ENCODE peak calls at places on chromosomes 5 and 9, in five cellular contexts. One of them, this sample, is unnamed.

GRCh38 chr9:38707885-38708640 is 11.9 kb downstream of the FAM240B start:
- DNase-seq in IMR-90: no peak
- DNase-seq in CD8-positive, alpha-beta memory T cell: no peak
- DNase-seq in GM12865: peak; percentile 52
- DNase-seq in NCI-H1092 treated with DMSO at 0.1 percent for 48 hours: peak; percentile 43
- DNase-seq in this sample: peak; percentile 15

GRCh38 chr9:91187965-91188344 is 173.8 kb downstream of the AUH start:
- DNase-seq in IMR-90: peak; percentile 82
- DNase-seq in CD8-positive, alpha-beta memory T cell: no peak
- DNase-seq in GM12865: no peak
- DNase-seq in NCI-H1092 treated with DMSO at 0.1 percent for 48 hours: no peak
- DNase-seq in this sample: no peak

GRCh38 chr9:90726215-90726614 is 75.4 kb upstream of the SYK start:
- DNase-seq in IMR-90: no peak
- DNase-seq in CD8-positive, alpha-beta memory T cell: no peak
- DNase-seq in GM12865: peak; percentile 2
- DNase-seq in NCI-H1092 treated with DMSO at 0.1 percent for 48 hours: no peak
- DNase-seq in this sample: no peak

GRCh38 chr5:50968296-50969206 is 302.1 kb downstream of the PARP8 start:
- DNase-seq in IMR-90: no peak
- DNase-seq in CD8-positive, alpha-beta memory T cell: no peak
- DNase-seq in GM12865: no peak
- DNase-seq in NCI-H1092 treated with DMSO at 0.1 percent for 48 hours: peak; percentile 63
- DNase-seq in this sample: no peak

GRCh38 chr5:179325296-179326031 is 19.8 kb downstream of the ADAMTS2 start:
- DNase-seq in IMR-90: no peak
- DNase-seq in CD8-positive, alpha-beta memory T cell: no peak
- DNase-seq in GM12865: no peak
- DNase-seq in NCI-H1092 treated with DMSO at 0.1 percent for 48 hours: no peak
- DNase-seq in this sample: no peak

GRCh38 chr5:137708062-137708461 is 27.8 kb downstream of the KLHL3 start:
- DNase-seq in IMR-90: no peak
- DNase-seq in CD8-positive, alpha-beta memory T cell: no peak
- DNase-seq in GM12865: no peak
- DNase-seq in NCI-H1092 treated with DMSO at 0.1 percent for 48 hours: no peak
- DNase-seq in this sample: no peak

GRCh38 chr5:33997331-33997983 is 10.4 kb downstream of the AMACR start:
- DNase-seq in IMR-90: peak; percentile 88
- DNase-seq in CD8-positive, alpha-beta memory T cell: no peak
- DNase-seq in GM12865: peak; percentile 60
- DNase-seq in NCI-H1092 treated with DMSO at 0.1 percent for 48 hours: peak; percentile 81
- DNase-seq in this sample: peak; percentile 86

GRCh38 chr5:66864240-66864884 is 268.2 kb downstream of the MAST4 start:
- DNase-seq in IMR-90: peak; percentile 47
- DNase-seq in CD8-positive, alpha-beta memory T cell: no peak
- DNase-seq in GM12865: peak; percentile 8
- DNase-seq in NCI-H1092 treated with DMSO at 0.1 percent for 48 hours: no peak
- DNase-seq in this sample: no peak

GRCh38 chr5:144691936-144692335 is 521.3 kb downstream of the KCTD16 start:
- DNase-seq in IMR-90: peak; percentile 1
- DNase-seq in CD8-positive, alpha-beta memory T cell: no peak
- DNase-seq in GM12865: no peak
- DNase-seq in NCI-H1092 treated with DMSO at 0.1 percent for 48 hours: no peak
- DNase-seq in this sample: no peak

GRCh38 chr9:137797206-137798120 is 80.1 kb upstream of the CACNA1B start:
- DNase-seq in IMR-90: no peak
- DNase-seq in CD8-positive, alpha-beta memory T cell: no peak
- DNase-seq in GM12865: no peak
- DNase-seq in NCI-H1092 treated with DMSO at 0.1 percent for 48 hours: no peak
- DNase-seq in this sample: no peak

GRCh38 chr5:138981606-138982005 is 106.5 kb upstream of the LRRTM2 start:
- DNase-seq in IMR-90: no peak
- DNase-seq in CD8-positive, alpha-beta memory T cell: no peak
- DNase-seq in GM12865: no peak
- DNase-seq in NCI-H1092 treated with DMSO at 0.1 percent for 48 hours: no peak
- DNase-seq in this sample: no peak